ENCODE peak calls at places on chromosomes 1 and 21, in eight cellular contexts. L is dermis microvascular lymphatic vessel endothelial cell, B is DMS153, N is pons, W is NCI-H2227 treated with DMSO at 0.1 percent for 48 hours, C is heart right ventricle, J is NCI-H345, M is NCI-H510A treated with DMSO at 0.1 percent for 48 hours. A is an unnamed sample.

GRCh38 chr1:230515451-230516145 is 89.5 kb upstream of the PGBD5 start:
- DNase-seq in W (no peak), J (no peak), N (no peak), L (no peak), C (no peak), B (no peak), M (no peak), A (no peak)

GRCh38 chr21:45203983-45204382 is 83.7 kb downstream of the POFUT2 start:
- DNase-seq in C (no peak), W (no peak), L (no peak), M (no peak), N (no peak), B (no peak), J (no peak), A (no peak)

GRCh38 chr21:35170244-35170756 is 121.2 kb upstream of the RUNX1 start:
- DNase-seq in W (no peak), N (no peak), B (no peak), L (no peak), M (no peak), J (no peak), C (no peak), A (no peak)

GRCh38 chr1:15722411-15722810 is 13.6 kb upstream of the SLC25A34 start:
- DNase-seq in B (no peak), L (no peak), J (no peak), N (no peak), W (no peak), M (no peak), C (no peak), A (no peak)

GRCh38 chr1:154715385-154715784 is 107.4 kb upstream of the ADAR start:
- DNase-seq in J (no peak), W (no peak), L (no peak), N (no peak), B (no peak), C (no peak), M (no peak), A (no peak)

GRCh38 chr21:25938673-25939395 is 204.1 kb downstream of the GABPA start:
- DNase-seq in B (no peak), M (no peak), W (no peak), J (no peak), N (peak), L (no peak), C (no peak), A (peak)

GRCh38 chr1:13498553-13498952 is 15.2 kb downstream of the LRRC38 start:
- DNase-seq in B (no peak), M (no peak), N (no peak), J (no peak), L (no peak), C (no peak), W (no peak), A (no peak)

GRCh38 chr1:168223681-168224515 is 1.9 kb upstream of the SFT2D2 start:
- DNase-seq in W (no peak), L (no peak), N (no peak), J (no peak), B (no peak), C (no peak), M (no peak), A (peak)

GRCh38 chr1:115492019-115492595 is 149.7 kb upstream of the VANGL1 start:
- DNase-seq in N (no peak), C (no peak), J (no peak), M (no peak), L (no peak), B (no peak), W (no peak), A (no peak)

GRCh38 chr1:105874621-105875020 is 1181.9 kb upstream of the PRMT6 start:
- DNase-seq in L (no peak), J (no peak), B (no peak), W (no peak), N (no peak), C (no peak), M (no peak), A (no peak)

GRCh38 chr1:168206111-168206510 is 19.7 kb upstream of the SFT2D2 start:
- DNase-seq in W (no peak), J (no peak), L (no peak), M (no peak), N (no peak), B (no peak), C (no peak), A (no peak)

GRCh38 chr21:16624468-16625102 is 888.3 kb upstream of the CXADR start:
- DNase-seq in J (peak), W (no peak), C (no peak), B (peak), L (no peak), N (no peak), M (no peak), A (peak)

GRCh38 chr21:31267644-31268043 is 76.4 kb downstream of the TIAM1 start:
- DNase-seq in W (no peak), J (no peak), M (no peak), B (no peak), N (no peak), L (no peak), C (no peak), A (no peak)

GRCh38 chr1:167157101-167157500 is 63.2 kb downstream of the STYXL2 start:
- DNase-seq in M (no peak), C (no peak), L (no peak), N (no peak), W (no peak), J (no peak), B (no peak), A (no peak)

GRCh38 chr21:17911628-17912027 is 92.5 kb upstream of the C21orf91 start:
- DNase-seq in W (no peak), C (no peak), J (no peak), M (no peak), L (no peak), N (no peak), B (no peak), A (no peak)

GRCh38 chr21:15058718-15059316 is 6.0 kb downstream of the NRIP1 start:
- DNase-seq in B (no peak), W (no peak), N (peak), M (no peak), C (no peak), J (no peak), L (no peak), A (peak)

GRCh38 chr1:193513032-193513431 is 326.6 kb upstream of the B3GALT2 start:
- DNase-seq in L (no peak), W (no peak), J (no peak), M (no peak), N (no peak), C (no peak), B (no peak), A (no peak)

GRCh38 chr21:26007911-26008579 is 162.5 kb downstream of the APP start:
- DNase-seq in C (no peak), J (no peak), B (peak), N (peak), L (no peak), W (no peak), M (peak), A (peak)

GRCh38 chr1:42847721-42848470 is 1.5 kb downstream of the ZNF691 start:
- DNase-seq in L (no peak), N (no peak), C (no peak), B (no peak), M (no peak), W (peak), J (no peak), A (no peak)

A was measured in NCI-H69.